ENCODE peak calls at places on chromosomes 1 and 21, in eight cellular contexts. K is HFF-Myc, D is HFFc6, F is heart left ventricle, S is spleen, W is glutamatergic neuron, X is RWPE1, J is GM10248. C is an unnamed sample.

GRCh38 chr21:42307106-42307505 is 8.1 kb downstream of the TFF3 start:
- DNase-seq in S (no peak), J (no peak), F (no peak), X (no peak), W (no peak), D (no peak), K (no peak), C (no peak)

GRCh38 chr1:87226341-87226760 is 102.3 kb upstream of the LMO4 start:
- DNase-seq in D (peak; percentile 98), K (peak; percentile 95), S (no peak), X (peak; percentile 88), J (no peak), W (no peak), F (peak; percentile 49), C (no peak)

GRCh38 chr1:184056921-184057496 is 5.5 kb downstream of the TSEN15 start:
- DNase-seq in W (no peak), X (peak; percentile 4), K (no peak), F (no peak), J (no peak), D (peak; percentile 80), S (no peak), C (no peak)

GRCh38 chr1:47598357-47598756 is 160.5 kb downstream of the FOXD2 start:
- DNase-seq in J (no peak), K (no peak), W (no peak), S (no peak), D (no peak), X (no peak), F (peak; percentile 4), C (no peak)

GRCh38 chr1:161940866-161941591 is 82.6 kb downstream of the OLFML2B start:
- DNase-seq in S (no peak), F (no peak), X (no peak), K (no peak), D (no peak), W (no peak), J (no peak), C (no peak)

GRCh38 chr1:232548651-232549050 is 81.3 kb downstream of the SIPA1L2 start:
- DNase-seq in S (no peak), D (no peak), F (no peak), J (no peak), K (no peak), X (no peak), W (peak; percentile 68), C (no peak)

GRCh38 chr1:147717051-147717705 is 43.2 kb downstream of the GJA5 start:
- DNase-seq in J (no peak), S (no peak), K (no peak), X (peak; percentile 88), F (no peak), W (no peak), D (no peak), C (no peak)

GRCh38 chr1:17831619-17832018 is 76.5 kb downstream of the ACTL8 start:
- DNase-seq in J (no peak), D (peak; percentile 24), K (peak; percentile 14), X (peak; percentile 36), S (no peak), W (no peak), F (peak; percentile 29), C (peak; percentile 86)

GRCh38 chr21:31425158-31425557 is 81.1 kb upstream of the TIAM1 start:
- DNase-seq in J (no peak), D (no peak), K (no peak), W (no peak), X (no peak), S (no peak), F (no peak), C (no peak)

GRCh38 chr1:20496241-20496661 is 10.2 kb upstream of the CAMK2N1 start:
- DNase-seq in X (peak; percentile 86), J (no peak), D (peak; percentile 66), K (no peak), F (no peak), S (no peak), W (no peak), C (no peak)

GRCh38 chr1:240245629-240246020 is 153.9 kb downstream of the FMN2 start:
- DNase-seq in S (no peak), W (no peak), J (no peak), D (peak; percentile 67), K (no peak), X (no peak), F (no peak), C (no peak)

GRCh38 chr1:245177071-245177900 is 22.5 kb downstream of the KIF26B start:
- DNase-seq in F (no peak), X (peak; percentile 11), S (no peak), D (no peak), K (no peak), J (no peak), W (no peak), C (no peak)

DNA sequence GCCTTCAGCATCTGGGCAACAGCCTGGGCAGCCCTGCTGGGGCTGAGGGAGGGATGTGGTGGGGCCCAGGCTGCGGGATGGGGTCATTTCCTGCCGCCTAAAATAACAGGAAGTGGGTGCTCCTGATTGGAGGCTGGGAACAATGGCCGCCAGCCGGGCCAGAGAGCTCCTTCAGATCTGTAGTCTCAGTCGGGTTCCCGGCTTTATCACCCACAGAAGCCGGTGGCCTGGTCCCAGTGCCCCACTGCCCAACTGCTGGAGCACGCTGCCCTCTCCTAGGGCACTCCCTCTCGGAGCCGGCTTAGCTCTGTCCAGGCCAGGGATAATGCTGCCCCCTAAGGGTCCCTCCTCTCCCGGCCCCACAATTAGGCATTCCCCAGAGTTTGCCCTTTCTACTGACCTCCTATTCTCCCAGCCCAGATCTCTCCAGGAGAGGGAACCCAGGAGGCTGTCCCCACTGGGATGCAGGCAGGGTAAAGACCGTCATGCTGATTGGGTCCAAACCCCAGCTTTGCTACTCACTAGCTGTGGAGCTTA is 5.1 kb downstream of the MAP7D1 start:
- DNase-seq in X (peak; percentile 60), K (no peak), D (peak; percentile 68), F (peak; percentile 76), S (peak; percentile 91), W (peak; percentile 36), J (peak; percentile 71), C (peak; percentile 63)
- TF ChIP-seq CTCF in X (no peak), K (peak; percentile 53), D (peak; percentile 66), F (peak; percentile 55), S (no peak), W (peak; percentile 11), J (peak; percentile 46), C (peak; percentile 34)

GRCh38 chr1:3349968-3350299 is 104.5 kb upstream of the ARHGEF16 start:
- DNase-seq in F (no peak), S (no peak), X (no peak), J (no peak), K (no peak), W (no peak), D (no peak), C (no peak)
- TF ChIP-seq CTCF in F (peak; percentile 6), S (no peak), X (no peak), J (no peak), K (no peak), W (no peak), D (no peak), C (no peak)

DNA sequence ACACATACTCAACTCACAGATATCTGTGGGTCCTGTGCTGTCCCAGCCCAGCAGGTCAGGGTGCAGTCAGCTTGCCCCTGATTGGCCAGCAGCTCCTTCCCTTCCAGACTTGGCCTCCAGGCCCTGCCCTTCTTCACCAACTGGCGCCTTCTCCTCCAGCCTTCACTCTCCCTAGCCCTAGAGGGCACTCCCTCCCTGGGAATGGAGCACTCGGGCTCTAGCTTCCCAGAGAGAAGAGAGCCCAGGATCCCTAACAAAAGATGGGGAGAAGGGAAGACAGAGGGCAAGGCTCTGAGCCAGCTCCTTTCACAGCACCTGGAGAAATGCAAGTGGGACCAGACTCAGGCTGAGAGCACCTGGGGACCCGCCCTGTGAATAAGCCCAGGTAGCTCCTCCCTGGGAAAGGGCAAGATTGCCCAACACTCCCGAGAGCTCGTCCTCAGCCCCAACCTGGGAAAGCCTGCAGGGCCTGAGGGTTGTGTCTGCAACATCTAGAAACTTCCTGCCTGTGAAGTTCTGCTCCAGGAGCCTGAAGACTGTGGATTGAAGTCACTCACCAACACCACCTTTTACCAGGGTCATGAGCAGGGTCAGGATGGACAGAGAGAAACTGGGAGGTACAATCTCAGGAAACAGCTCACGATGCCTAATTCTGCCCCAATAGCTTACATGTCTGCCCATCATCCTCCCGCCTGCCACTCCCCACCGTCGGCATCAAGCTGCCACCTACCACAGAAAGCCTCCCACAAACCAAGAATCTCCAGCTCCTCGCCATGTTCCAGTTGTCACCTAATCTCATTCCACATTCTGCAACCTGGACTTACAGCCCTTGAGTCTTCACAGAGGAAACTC is at the start of gene PGLYRP4:
- DNase-seq in W (no peak), S (no peak), J (no peak), X (no peak), F (no peak), K (no peak), D (no peak), C (no peak)
- TF ChIP-seq CTCF in W (no peak), S (no peak), J (no peak), X (no peak), F (no peak), K (no peak), D (no peak), C (no peak)

DNA sequence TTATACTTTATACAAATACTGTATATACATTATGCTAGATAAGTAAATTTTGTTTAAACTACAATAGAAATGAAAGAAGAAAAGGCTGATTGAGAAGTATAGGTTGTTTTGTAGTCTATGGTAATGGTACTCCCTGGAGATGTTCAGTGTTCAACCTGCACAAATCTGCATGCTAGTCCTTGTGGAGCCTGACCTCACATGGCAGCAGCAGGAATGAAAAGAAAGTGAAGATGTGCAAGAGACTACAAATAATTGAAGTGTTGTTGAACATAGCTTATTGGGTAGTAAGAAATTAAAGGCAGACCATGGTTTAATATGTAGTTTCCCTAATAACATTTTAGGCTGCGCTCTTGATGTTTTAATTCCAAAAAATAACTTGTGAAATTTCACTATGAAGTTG is 201.2 kb downstream of the TGFB2 start:
- DNase-seq in W (no peak), D (peak; percentile 23), J (no peak), X (no peak), S (no peak), F (no peak), K (no peak), C (no peak)
- TF ChIP-seq CTCF in W (no peak), D (peak; percentile 54), J (no peak), X (no peak), S (no peak), F (peak; percentile 7), K (peak; percentile 25), C (no peak)

GRCh38 chr1:52901384-52901783 is 20.2 kb downstream of the ECHDC2 start:
- DNase-seq in S (no peak), J (no peak), K (no peak), W (no peak), D (no peak), X (no peak), F (no peak), C (no peak)
- TF ChIP-seq CTCF in S (no peak), J (no peak), K (no peak), W (no peak), D (peak; percentile 45), X (no peak), F (peak; percentile 26), C (no peak)

DNA sequence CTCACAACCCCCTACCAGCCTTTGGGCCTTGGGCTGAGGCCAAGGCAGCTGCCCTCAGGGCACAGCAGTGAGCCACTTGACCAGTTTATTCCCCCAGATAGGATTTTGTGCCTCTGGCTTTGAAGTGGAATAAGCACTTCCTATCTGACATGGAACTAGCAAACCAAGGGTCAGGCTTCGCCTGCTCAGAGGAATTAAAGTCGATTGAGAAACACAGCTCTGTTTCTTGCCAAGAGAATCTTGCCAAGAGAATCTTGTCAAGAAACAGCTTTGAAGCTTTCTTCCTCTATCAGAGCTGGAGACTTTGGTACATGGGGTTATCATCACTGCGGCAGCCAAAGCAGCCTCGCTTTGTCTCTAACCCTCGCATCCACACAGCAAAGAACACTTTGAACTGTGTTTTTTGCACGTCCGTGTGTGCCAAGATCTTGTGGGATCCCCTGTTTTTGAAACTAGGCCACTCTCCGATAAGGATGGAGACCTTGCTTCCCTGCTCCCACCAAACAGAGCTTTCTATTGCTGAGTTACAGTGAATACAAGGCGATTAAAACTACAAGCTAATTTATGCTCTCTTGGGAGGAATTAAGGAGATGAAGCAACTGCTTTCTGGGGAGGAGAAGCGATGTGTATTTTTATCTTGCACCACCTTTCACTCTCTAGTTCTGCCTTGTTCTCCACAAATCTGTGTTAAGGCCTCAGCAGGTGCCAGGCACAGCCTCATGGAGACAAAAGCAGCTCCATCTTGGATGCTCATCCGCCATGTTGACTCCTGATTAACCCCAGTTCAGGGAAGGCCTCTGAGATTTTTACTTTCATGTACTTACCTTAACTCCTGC is 67.3 kb downstream of the RHOU start:
- DNase-seq in K (no peak), D (no peak), F (no peak), W (no peak), J (no peak), X (no peak), S (no peak), C (no peak)
- TF ChIP-seq CTCF in K (no peak), D (no peak), F (no peak), W (no peak), J (no peak), X (no peak), S (no peak), C (no peak)